ENCODE peak calls at places on chromosomes 3 and 15, in six cellular contexts. X is GM12891, B is K562, I is H1, G is GM12878, F is HepG2. Y is an unnamed sample.

GRCh38 chr3:66381621-66382020 is 119.2 kb downstream of the LRIG1 start:
- DNase-seq in X (no peak), B (no peak), I (no peak), G (no peak), F (no peak), Y (no peak)

GRCh38 chr3:129892486-129892856 is 1.0 kb downstream of the TMCC1 start:
- DNase-seq in X (no peak), B (no peak), I (no peak), G (no peak), F (no peak), Y (no peak)

GRCh38 chr3:129121792-129122696 is at the start of gene RAB43:
- DNase-seq in X (peak; percentile 89), B (peak; percentile 93), I (peak; percentile 99), G (peak; percentile 56), F (peak; percentile 88), Y (peak; percentile 86)

GRCh38 chr3:81735334-81735733 is 26.1 kb downstream of the GBE1 start:
- DNase-seq in X (no peak), B (no peak), I (no peak), G (no peak), F (no peak), Y (no peak)

GRCh38 chr3:111917300-111917699 is 58.2 kb downstream of the PHLDB2 start:
- DNase-seq in X (no peak), B (no peak), I (no peak), G (no peak), F (no peak), Y (no peak)

GRCh38 chr15:70264014-70264492 is 166.3 kb upstream of the TLE3 start:
- DNase-seq in X (no peak), B (no peak), I (no peak), G (no peak), F (no peak), Y (no peak)

GRCh38 chr3:4756060-4756775 is 223.0 kb upstream of the BHLHE40 start:
- DNase-seq in X (no peak), B (no peak), I (no peak), G (no peak), F (no peak), Y (no peak)

GRCh38 chr3:125398952-125399351 is 23.8 kb upstream of the ZNF148 start:
- DNase-seq in X (no peak), B (peak; percentile 26), I (no peak), G (no peak), F (no peak), Y (no peak)

GRCh38 chr3:112629425-112629824 is 11.5 kb downstream of the CCDC80 start:
- DNase-seq in X (no peak), B (peak; percentile 30), I (peak; percentile 39), G (no peak), F (no peak), Y (no peak)

GRCh38 chr3:156209631-156210336 is 89.4 kb downstream of the KCNAB1 start:
- DNase-seq in X (no peak), B (no peak), I (no peak), G (no peak), F (no peak), Y (no peak)

GRCh38 chr3:187209501-187209900 is 12.2 kb downstream of the RTP1 start:
- DNase-seq in X (no peak), B (no peak), I (no peak), G (no peak), F (no peak), Y (no peak)

GRCh38 chr3:166902374-166902773 is 477.7 kb downstream of the ZBBX start:
- DNase-seq in X (no peak), B (no peak), I (no peak), G (no peak), F (no peak), Y (no peak)

GRCh38 chr3:80350771-80351170 is 583.0 kb upstream of the ROBO1 start:
- DNase-seq in X (no peak), B (no peak), I (no peak), G (no peak), F (no peak), Y (no peak)

GRCh38 chr15:88663216-88663615 is 24.4 kb downstream of the ISG20 start:
- DNase-seq in X (no peak), B (no peak), I (peak; percentile 32), G (no peak), F (no peak), Y (no peak)

GRCh38 chr15:75578206-75578947 is 738 bp downstream of the PTPN9 start:
- DNase-seq in X (peak; percentile 45), B (peak; percentile 53), I (peak; percentile 63), G (no peak), F (no peak), Y (peak; percentile 41)

GRCh38 chr3:192042116-192042515 is 581.2 kb downstream of the PYDC2 start:
- DNase-seq in X (no peak), B (no peak), I (no peak), G (peak; percentile 87), F (no peak), Y (peak; percentile 8)

GRCh38 chr15:42494998-42495360 is 455 bp upstream of the SNAP23 start:
- DNase-seq in X (no peak), B (peak; percentile 12), I (no peak), G (no peak), F (peak; percentile 34), Y (no peak)

GRCh38 chr3:20080956-20081554 is 40.8 kb downstream of the KAT2B start:
- DNase-seq in X (no peak), B (peak; percentile 42), I (no peak), G (peak; percentile 56), F (peak; percentile 40), Y (no peak)

GRCh38 chr3:52278510-52279069 is at the start of gene WDR82:
- DNase-seq in X (peak; percentile 95), B (peak; percentile 91), I (peak; percentile 99), G (peak; percentile 67), F (peak; percentile 78), Y (peak; percentile 93)

GRCh38 chr3:52277972-52278509 is 408 bp downstream of the WDR82 start:
- DNase-seq in X (no peak), B (peak; percentile 49), I (peak; percentile 86), G (no peak), F (no peak), Y (peak; percentile 62)

GRCh38 chr3:52281980-52282801 is 3.7 kb upstream of the WDR82 start:
- DNase-seq in X (no peak), B (no peak), I (no peak), G (no peak), F (peak; percentile 59), Y (no peak)

GRCh38 chr3:52277071-52277964 is 1.1 kb downstream of the WDR82 start:
- DNase-seq in X (no peak), B (peak; percentile 48), I (peak; percentile 61), G (no peak), F (peak; percentile 55), Y (no peak)

DNA sequence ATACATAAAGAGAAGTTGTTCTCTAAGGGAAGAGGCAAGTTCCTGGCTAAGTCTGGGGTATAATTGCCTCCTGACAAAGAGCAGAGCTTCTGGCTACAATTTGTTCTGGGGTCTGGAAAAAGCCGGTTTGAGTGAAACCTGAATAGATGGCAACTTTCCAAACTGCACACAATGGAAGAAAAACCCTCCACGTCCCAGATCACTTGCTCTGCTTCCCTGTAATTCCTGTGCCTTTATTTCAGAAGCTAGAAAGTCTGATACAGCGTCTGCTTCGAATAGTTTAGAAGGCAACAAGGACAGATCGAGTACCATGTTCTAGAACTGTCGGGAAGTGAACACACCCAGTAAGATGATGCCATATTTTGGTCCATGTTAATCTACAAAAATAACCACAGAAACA is 1.6 kb upstream of the WDR82 start:
- DNase-seq in X (no peak), B (no peak), I (no peak), G (no peak), F (no peak), Y (no peak)
- TF ChIP-seq TAF1 in X (no peak), B (no peak), I (no peak), G (no peak), F (no peak), Y (no peak)

DNA sequence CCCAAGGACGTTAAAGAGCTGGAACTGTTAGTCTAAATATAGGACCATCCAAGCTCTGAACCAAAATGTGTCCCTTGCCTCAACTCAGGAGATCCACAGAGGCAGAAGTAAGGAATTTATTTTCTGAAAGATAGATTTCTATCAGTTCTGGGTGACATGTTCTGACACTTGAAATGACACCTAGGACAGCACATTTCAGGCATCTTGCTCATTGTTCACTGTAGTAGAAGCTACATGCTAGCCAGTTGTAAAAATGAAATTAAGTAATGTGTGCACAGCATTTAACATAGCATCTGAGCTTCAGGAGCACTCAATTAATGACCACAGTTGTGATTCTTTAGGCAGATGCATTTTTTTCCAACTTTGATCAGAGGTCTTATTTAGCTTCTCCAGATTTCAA is 567 bp downstream of the CCR2 start:
- DNase-seq in X (no peak), B (no peak), I (no peak), G (no peak), F (no peak), Y (no peak)
- TF ChIP-seq POLR2A in X (no peak), B (no peak), I (no peak), G (no peak), F (no peak), Y (no peak)

GRCh38 chr15:85741021-85741421 is 53.7 kb downstream of the KLHL25 start:
- DNase-seq in X (no peak), B (no peak), I (no peak), G (no peak), F (no peak), Y (no peak)
- TF ChIP-seq POLR2AphosphoS5 in X (no peak), B (no peak), I (no peak), G (no peak), F (no peak), Y (no peak)

DNA sequence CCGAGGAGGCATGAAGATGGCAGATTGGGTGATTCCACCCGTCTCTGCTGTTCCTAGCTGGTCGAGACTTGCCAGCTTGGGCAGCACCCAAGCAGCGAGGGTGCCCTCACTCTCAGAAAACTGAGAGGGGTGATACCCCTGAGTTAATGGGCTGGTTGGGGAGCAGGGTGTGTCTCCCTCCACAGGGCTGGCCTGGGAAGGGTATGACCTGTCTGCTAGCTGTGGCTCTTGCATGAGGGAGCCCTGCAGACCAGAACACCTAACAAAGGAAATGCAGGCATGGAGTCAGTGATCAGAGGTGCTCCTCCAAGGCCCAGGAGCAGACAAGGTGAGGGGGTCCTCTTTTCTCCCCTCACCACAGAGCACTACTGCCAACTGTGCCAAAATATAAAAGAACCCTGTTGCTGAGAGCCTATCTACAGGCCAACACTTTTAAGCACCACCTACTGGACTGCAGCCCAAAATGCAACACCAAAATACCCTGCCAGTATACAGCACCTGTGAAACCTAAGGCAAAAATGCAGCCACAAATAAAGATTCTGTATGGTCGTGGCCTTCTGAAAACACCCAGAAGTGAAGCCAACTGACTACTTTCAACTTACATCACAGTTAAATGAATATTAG is 35.8 kb upstream of the PPM1L start:
- DNase-seq in X (no peak), B (no peak), I (no peak), G (no peak), F (no peak), Y (no peak)
- TF ChIP-seq TAF1 in X (no peak), B (no peak), I (no peak), G (no peak), F (no peak), Y (no peak)

DNA sequence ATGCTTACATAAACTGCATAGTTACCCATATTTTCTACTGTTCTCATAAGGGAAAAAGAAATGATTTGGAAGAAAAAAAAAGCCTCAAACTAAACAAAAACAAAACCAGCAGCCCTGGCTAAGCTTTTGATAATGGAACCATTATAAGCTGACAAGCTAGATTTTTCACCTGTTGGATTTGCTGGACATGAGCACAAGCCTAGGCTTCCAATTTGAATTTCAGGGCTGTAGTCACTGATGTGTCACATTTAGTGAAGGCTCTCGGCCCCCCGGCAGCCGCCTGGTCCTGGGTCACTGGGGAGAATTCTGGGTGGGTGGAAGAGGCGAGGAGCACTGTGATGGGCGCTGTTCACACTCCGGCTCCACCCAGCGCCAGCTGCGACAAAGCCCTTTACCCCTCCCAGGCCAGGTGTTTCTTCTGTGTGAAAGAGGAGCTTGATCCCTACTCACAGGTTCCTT is 4.6 kb downstream of the FBXL22 start:
- DNase-seq in X (no peak), B (no peak), I (no peak), G (no peak), F (no peak), Y (no peak)
- TF ChIP-seq POLR2A in X (no peak), B (no peak), I (no peak), G (no peak), F (no peak), Y (no peak)